ENCODE peak calls at places on chromosomes 11 and 22, in ten cellular contexts. One of them, this sample, is unnamed.

GRCh38 chr11:83480811-83481210 is 194.6 kb upstream of the CCDC90B start:
- DNase-seq in AG09319: no peak
- DNase-seq in anterior cingulate cortex: no peak
- DNase-seq in epithelial cell of proximal tubule: peak
- DNase-seq in NAMALWA: no peak
- DNase-seq in amniotic stem cell: no peak
- DNase-seq in NCI-H1417: no peak
- DNase-seq in tibial nerve: no peak
- DNase-seq in H4: no peak
- DNase-seq in A549: no peak
- DNase-seq in this sample: no peak

GRCh38 chr11:102452461-102453285 is at the start of gene TMEM123:
- DNase-seq in AG09319: no peak
- DNase-seq in anterior cingulate cortex: peak
- DNase-seq in epithelial cell of proximal tubule: no peak
- DNase-seq in NAMALWA: peak
- DNase-seq in amniotic stem cell: peak
- DNase-seq in NCI-H1417: peak
- DNase-seq in tibial nerve: peak
- DNase-seq in H4: peak
- DNase-seq in A549: peak
- DNase-seq in this sample: peak

GRCh38 chr22:42844756-42845155 is 12.3 kb downstream of the ARFGAP3 start:
- DNase-seq in AG09319: no peak
- DNase-seq in anterior cingulate cortex: no peak
- DNase-seq in epithelial cell of proximal tubule: peak
- DNase-seq in NAMALWA: no peak
- DNase-seq in amniotic stem cell: no peak
- DNase-seq in NCI-H1417: no peak
- DNase-seq in tibial nerve: no peak
- DNase-seq in H4: no peak
- DNase-seq in A549: no peak
- DNase-seq in this sample: no peak

GRCh38 chr11:113468666-113469345 is 6.4 kb downstream of the DRD2 start:
- DNase-seq in AG09319: no peak
- DNase-seq in anterior cingulate cortex: no peak
- DNase-seq in epithelial cell of proximal tubule: no peak
- DNase-seq in NAMALWA: no peak
- DNase-seq in amniotic stem cell: no peak
- DNase-seq in NCI-H1417: no peak
- DNase-seq in tibial nerve: no peak
- DNase-seq in H4: no peak
- DNase-seq in A549: no peak
- DNase-seq in this sample: no peak

GRCh38 chr11:3605279-3605662 is 36.5 kb downstream of the ART5 start:
- DNase-seq in AG09319: no peak
- DNase-seq in anterior cingulate cortex: no peak
- DNase-seq in epithelial cell of proximal tubule: no peak
- DNase-seq in NAMALWA: no peak
- DNase-seq in amniotic stem cell: no peak
- DNase-seq in NCI-H1417: no peak
- DNase-seq in tibial nerve: no peak
- DNase-seq in H4: no peak
- DNase-seq in A549: no peak
- DNase-seq in this sample: no peak

GRCh38 chr22:49996192-49996531 is 16.4 kb downstream of the IL17REL start:
- DNase-seq in AG09319: no peak
- DNase-seq in anterior cingulate cortex: no peak
- DNase-seq in epithelial cell of proximal tubule: no peak
- DNase-seq in NAMALWA: no peak
- DNase-seq in amniotic stem cell: no peak
- DNase-seq in NCI-H1417: no peak
- DNase-seq in tibial nerve: no peak
- DNase-seq in H4: no peak
- DNase-seq in A549: no peak
- DNase-seq in this sample: no peak

GRCh38 chr11:112355726-112356125 is 95.1 kb upstream of the PLET1 start:
- DNase-seq in AG09319: no peak
- DNase-seq in anterior cingulate cortex: no peak
- DNase-seq in epithelial cell of proximal tubule: no peak
- DNase-seq in NAMALWA: peak
- DNase-seq in amniotic stem cell: no peak
- DNase-seq in NCI-H1417: peak
- DNase-seq in tibial nerve: no peak
- DNase-seq in H4: peak
- DNase-seq in A549: no peak
- DNase-seq in this sample: peak

GRCh38 chr11:47185305-47186075 is 744 bp downstream of the PACSIN3 start:
- DNase-seq in AG09319: no peak
- DNase-seq in anterior cingulate cortex: peak
- DNase-seq in epithelial cell of proximal tubule: no peak
- DNase-seq in NAMALWA: no peak
- DNase-seq in amniotic stem cell: no peak
- DNase-seq in NCI-H1417: no peak
- DNase-seq in tibial nerve: peak
- DNase-seq in H4: no peak
- DNase-seq in A549: no peak
- DNase-seq in this sample: peak

GRCh38 chr11:112363527-112363926 is 102.9 kb upstream of the PLET1 start:
- DNase-seq in AG09319: peak
- DNase-seq in anterior cingulate cortex: no peak
- DNase-seq in epithelial cell of proximal tubule: no peak
- DNase-seq in NAMALWA: no peak
- DNase-seq in amniotic stem cell: no peak
- DNase-seq in NCI-H1417: no peak
- DNase-seq in tibial nerve: no peak
- DNase-seq in H4: no peak
- DNase-seq in A549: no peak
- DNase-seq in this sample: no peak

GRCh38 chr11:62539238-62539925 is 7.2 kb downstream of the AHNAK start:
- DNase-seq in AG09319: peak
- DNase-seq in anterior cingulate cortex: no peak
- DNase-seq in epithelial cell of proximal tubule: no peak
- DNase-seq in NAMALWA: no peak
- DNase-seq in amniotic stem cell: peak
- DNase-seq in NCI-H1417: peak
- DNase-seq in tibial nerve: no peak
- DNase-seq in H4: peak
- DNase-seq in A549: peak
- DNase-seq in this sample: peak

GRCh38 chr11:69004411-69005182 is 8.4 kb downstream of the MRGPRF start:
- DNase-seq in AG09319: no peak
- DNase-seq in anterior cingulate cortex: no peak
- DNase-seq in epithelial cell of proximal tubule: no peak
- DNase-seq in NAMALWA: no peak
- DNase-seq in amniotic stem cell: no peak
- DNase-seq in NCI-H1417: no peak
- DNase-seq in tibial nerve: no peak
- DNase-seq in H4: no peak
- DNase-seq in A549: no peak
- DNase-seq in this sample: no peak

GRCh38 chr22:19615001-19615461 is 90.8 kb upstream of the CLDN5 start:
- DNase-seq in AG09319: no peak
- DNase-seq in anterior cingulate cortex: no peak
- DNase-seq in epithelial cell of proximal tubule: no peak
- DNase-seq in NAMALWA: no peak
- DNase-seq in amniotic stem cell: no peak
- DNase-seq in NCI-H1417: no peak
- DNase-seq in tibial nerve: no peak
- DNase-seq in H4: no peak
- DNase-seq in A549: no peak
- DNase-seq in this sample: no peak

GRCh38 chr11:73995247-73995646 is 12.6 kb upstream of the UCP2 start:
- DNase-seq in AG09319: no peak
- DNase-seq in anterior cingulate cortex: no peak
- DNase-seq in epithelial cell of proximal tubule: no peak
- DNase-seq in NAMALWA: peak
- DNase-seq in amniotic stem cell: no peak
- DNase-seq in NCI-H1417: no peak
- DNase-seq in tibial nerve: no peak
- DNase-seq in H4: no peak
- DNase-seq in A549: no peak
- DNase-seq in this sample: no peak

GRCh38 chr11:130261546-130261945 is 53.2 kb downstream of the ZBTB44 start:
- DNase-seq in AG09319: no peak
- DNase-seq in anterior cingulate cortex: no peak
- DNase-seq in epithelial cell of proximal tubule: no peak
- DNase-seq in NAMALWA: no peak
- DNase-seq in amniotic stem cell: no peak
- DNase-seq in NCI-H1417: no peak
- DNase-seq in tibial nerve: no peak
- DNase-seq in H4: no peak
- DNase-seq in A549: no peak
- DNase-seq in this sample: no peak

GRCh38 chr11:20342347-20343279 is 20.9 kb upstream of the HTATIP2 start:
- DNase-seq in AG09319: no peak
- DNase-seq in anterior cingulate cortex: no peak
- DNase-seq in epithelial cell of proximal tubule: no peak
- DNase-seq in NAMALWA: no peak
- DNase-seq in amniotic stem cell: no peak
- DNase-seq in NCI-H1417: no peak
- DNase-seq in tibial nerve: no peak
- DNase-seq in H4: no peak
- DNase-seq in A549: no peak
- DNase-seq in this sample: no peak

GRCh38 chr11:64227405-64227956 is 1.4 kb downstream of the NUDT22 start:
- DNase-seq in AG09319: no peak
- DNase-seq in anterior cingulate cortex: no peak
- DNase-seq in epithelial cell of proximal tubule: no peak
- DNase-seq in NAMALWA: no peak
- DNase-seq in amniotic stem cell: no peak
- DNase-seq in NCI-H1417: no peak
- DNase-seq in tibial nerve: no peak
- DNase-seq in H4: no peak
- DNase-seq in A549: no peak
- DNase-seq in this sample: no peak

GRCh38 chr11:59295435-59295834 is 63.3 kb upstream of the OR5AN1 start:
- DNase-seq in AG09319: no peak
- DNase-seq in anterior cingulate cortex: no peak
- DNase-seq in epithelial cell of proximal tubule: no peak
- DNase-seq in NAMALWA: no peak
- DNase-seq in amniotic stem cell: no peak
- DNase-seq in NCI-H1417: no peak
- DNase-seq in tibial nerve: no peak
- DNase-seq in H4: no peak
- DNase-seq in A549: no peak
- DNase-seq in this sample: no peak

GRCh38 chr11:95268386-95268785 is 37.4 kb upstream of the SESN3 start:
- DNase-seq in AG09319: no peak
- DNase-seq in anterior cingulate cortex: no peak
- DNase-seq in epithelial cell of proximal tubule: no peak
- DNase-seq in NAMALWA: no peak
- DNase-seq in amniotic stem cell: no peak
- DNase-seq in NCI-H1417: no peak
- DNase-seq in tibial nerve: no peak
- DNase-seq in H4: no peak
- DNase-seq in A549: no peak
- DNase-seq in this sample: no peak

GRCh38 chr11:27213232-27213660 is 149.8 kb downstream of the CCDC34 start:
- DNase-seq in AG09319: peak
- DNase-seq in anterior cingulate cortex: no peak
- DNase-seq in epithelial cell of proximal tubule: no peak
- DNase-seq in NAMALWA: no peak
- DNase-seq in amniotic stem cell: peak
- DNase-seq in NCI-H1417: peak
- DNase-seq in tibial nerve: no peak
- DNase-seq in H4: peak
- DNase-seq in A549: no peak
- DNase-seq in this sample: no peak

GRCh38 chr11:17396598-17397310 is 8.3 kb upstream of the KCNJ11 start:
- DNase-seq in AG09319: no peak
- DNase-seq in anterior cingulate cortex: no peak
- DNase-seq in epithelial cell of proximal tubule: no peak
- DNase-seq in NAMALWA: no peak
- DNase-seq in amniotic stem cell: no peak
- DNase-seq in NCI-H1417: no peak
- DNase-seq in tibial nerve: no peak
- DNase-seq in H4: no peak
- DNase-seq in A549: no peak
- DNase-seq in this sample: no peak

GRCh38 chr11:133082453-133082781 is 449.9 kb downstream of the OPCML start:
- DNase-seq in AG09319: no peak
- DNase-seq in anterior cingulate cortex: no peak
- DNase-seq in epithelial cell of proximal tubule: no peak
- DNase-seq in NAMALWA: no peak
- DNase-seq in amniotic stem cell: no peak
- DNase-seq in NCI-H1417: no peak
- DNase-seq in tibial nerve: peak
- DNase-seq in H4: peak
- DNase-seq in A549: no peak
- DNase-seq in this sample: no peak

GRCh38 chr22:49623176-49623575 is 204.5 kb downstream of the BRD1 start:
- DNase-seq in AG09319: no peak
- DNase-seq in anterior cingulate cortex: no peak
- DNase-seq in epithelial cell of proximal tubule: no peak
- DNase-seq in NAMALWA: no peak
- DNase-seq in amniotic stem cell: no peak
- DNase-seq in NCI-H1417: no peak
- DNase-seq in tibial nerve: no peak
- DNase-seq in H4: no peak
- DNase-seq in A549: no peak
- DNase-seq in this sample: no peak

GRCh38 chr11:44989831-44990566 is 39.3 kb upstream of the TP53I11 start:
- DNase-seq in AG09319: no peak
- DNase-seq in anterior cingulate cortex: no peak
- DNase-seq in epithelial cell of proximal tubule: no peak
- DNase-seq in NAMALWA: no peak
- DNase-seq in amniotic stem cell: no peak
- DNase-seq in NCI-H1417: no peak
- DNase-seq in tibial nerve: no peak
- DNase-seq in H4: no peak
- DNase-seq in A549: no peak
- DNase-seq in this sample: no peak

GRCh38 chr11:123052884-123053721 is 8.8 kb downstream of the HSPA8 start:
- DNase-seq in AG09319: no peak
- DNase-seq in anterior cingulate cortex: no peak
- DNase-seq in epithelial cell of proximal tubule: no peak
- DNase-seq in NAMALWA: peak
- DNase-seq in amniotic stem cell: no peak
- DNase-seq in NCI-H1417: no peak
- DNase-seq in tibial nerve: no peak
- DNase-seq in H4: no peak
- DNase-seq in A549: no peak
- DNase-seq in this sample: no peak

GRCh38 chr11:131815631-131816030 is 445.2 kb downstream of the NTM start:
- DNase-seq in AG09319: no peak
- DNase-seq in anterior cingulate cortex: no peak
- DNase-seq in epithelial cell of proximal tubule: no peak
- DNase-seq in NAMALWA: no peak
- DNase-seq in amniotic stem cell: no peak
- DNase-seq in NCI-H1417: no peak
- DNase-seq in tibial nerve: no peak
- DNase-seq in H4: no peak
- DNase-seq in A549: no peak
- DNase-seq in this sample: no peak

GRCh38 chr22:47176573-47177333 is 414.3 kb downstream of the TBC1D22A start:
- DNase-seq in AG09319: no peak
- DNase-seq in anterior cingulate cortex: no peak
- DNase-seq in epithelial cell of proximal tubule: no peak
- DNase-seq in NAMALWA: no peak
- DNase-seq in amniotic stem cell: no peak
- DNase-seq in NCI-H1417: no peak
- DNase-seq in tibial nerve: no peak
- DNase-seq in H4: no peak
- DNase-seq in A549: no peak
- DNase-seq in this sample: no peak

GRCh38 chr11:12157241-12157661 is 46.9 kb downstream of the MICAL2 start:
- DNase-seq in AG09319: no peak
- DNase-seq in anterior cingulate cortex: no peak
- DNase-seq in epithelial cell of proximal tubule: no peak
- DNase-seq in NAMALWA: no peak
- DNase-seq in amniotic stem cell: no peak
- DNase-seq in NCI-H1417: no peak
- DNase-seq in tibial nerve: no peak
- DNase-seq in H4: peak
- DNase-seq in A549: no peak
- DNase-seq in this sample: no peak

GRCh38 chr11:84800755-84801346 is 826.3 kb downstream of the DLG2 start:
- DNase-seq in AG09319: peak
- DNase-seq in anterior cingulate cortex: no peak
- DNase-seq in epithelial cell of proximal tubule: no peak
- DNase-seq in NAMALWA: no peak
- DNase-seq in amniotic stem cell: peak
- DNase-seq in NCI-H1417: no peak
- DNase-seq in tibial nerve: no peak
- DNase-seq in H4: peak
- DNase-seq in A549: peak
- DNase-seq in this sample: peak

This sample was measured in SW 1271.